ENCODE peak calls at places on chromosomes 2 and 18, in ten cellular contexts. X is A172; N is activated naive CD4-positive, alpha-beta T cell treated with anti-CD3 and anti-CD28 coated beads, Interleukin-2, amount 10 ng/mL, durations not matched to agents 7 days and 5 days; A is activated effector memory CD4-positive, alpha-beta T cell treated with anti-CD3 and anti-CD28 coated beads, Interleukin-2, amount 50 U/mL, for 16 hours; F is foreskin fibroblast; G is amniotic stem cell; S is stimulated activated CD4-positive, alpha-beta T cell treated with anti-CD3 and anti-CD28 coated beads, Interleukin-4, amount 100 ng/mL, for 48 hours; U is T-helper 9 cell; W is T-helper 1 cell; C is GM12865. P is an unnamed sample.

GRCh38 chr2:168462543-168463045 is 6.5 kb downstream of the CERS6 start:
- DNase-seq in X (no peak), N (no peak), A (no peak), F (no peak), G (no peak), S (no peak), U (no peak), W (no peak), C (no peak), P (no peak)

GRCh38 chr2:72822794-72823193 is 3.0 kb downstream of the EXOC6B start:
- DNase-seq in X (no peak), N (no peak), A (no peak), F (no peak), G (no peak), S (no peak), U (no peak), W (no peak), C (no peak), P (no peak)

GRCh38 chr18:58755304-58756010 is 84.2 kb downstream of the MALT1 start:
- DNase-seq in X (no peak), N (peak), A (no peak), F (no peak), G (no peak), S (no peak), U (no peak), W (no peak), C (no peak), P (no peak)

GRCh38 chr2:240663791-240664190 is 18.9 kb downstream of the AQP12B start:
- DNase-seq in X (no peak), N (no peak), A (no peak), F (no peak), G (no peak), S (no peak), U (no peak), W (no peak), C (no peak), P (no peak)

GRCh38 chr18:29652797-29653196 is 1389.7 kb downstream of the DSC3 start:
- DNase-seq in X (no peak), N (no peak), A (no peak), F (no peak), G (no peak), S (no peak), U (no peak), W (no peak), C (no peak), P (no peak)

GRCh38 chr18:5466256-5466655 is 77.5 kb downstream of the EPB41L3 start:
- DNase-seq in X (no peak), N (no peak), A (no peak), F (no peak), G (no peak), S (no peak), U (no peak), W (no peak), C (no peak), P (no peak)

GRCh38 chr2:36352711-36353110 is 2.9 kb upstream of the CRIM1 start:
- DNase-seq in X (no peak), N (no peak), A (no peak), F (peak), G (no peak), S (no peak), U (no peak), W (no peak), C (no peak), P (no peak)

GRCh38 chr2:173676647-173677046 is 288.5 kb downstream of the SP3 start:
- DNase-seq in X (peak), N (no peak), A (no peak), F (no peak), G (no peak), S (no peak), U (no peak), W (no peak), C (no peak), P (no peak)

GRCh38 chr2:22189893-22190292 is 1066.1 kb downstream of the TDRD15 start:
- DNase-seq in X (no peak), N (no peak), A (no peak), F (no peak), G (no peak), S (no peak), U (no peak), W (no peak), C (no peak), P (no peak)

GRCh38 chr2:128436498-128437180 is 118.0 kb upstream of the HS6ST1 start:
- DNase-seq in X (no peak), N (no peak), A (peak), F (no peak), G (no peak), S (no peak), U (no peak), W (no peak), C (no peak), P (no peak)

GRCh38 chr2:180413331-180413730 is 406.2 kb upstream of the CWC22 start:
- DNase-seq in X (no peak), N (no peak), A (no peak), F (no peak), G (no peak), S (no peak), U (no peak), W (no peak), C (no peak), P (no peak)

GRCh38 chr2:70069049-70069448 is 18.2 kb upstream of the PCBP1 start:
- DNase-seq in X (no peak), N (peak), A (peak), F (no peak), G (no peak), S (peak), U (peak), W (peak), C (peak), P (peak)

GRCh38 chr2:65999103-65999502 is 435.8 kb upstream of the MEIS1 start:
- DNase-seq in X (no peak), N (no peak), A (no peak), F (no peak), G (no peak), S (no peak), U (no peak), W (no peak), C (no peak), P (no peak)

GRCh38 chr2:148888003-148888501 is 13.0 kb downstream of the KIF5C start:
- DNase-seq in X (no peak), N (peak), A (no peak), F (no peak), G (no peak), S (no peak), U (no peak), W (no peak), C (no peak), P (no peak)

GRCh38 chr2:127859712-127860085 is 1.7 kb upstream of the POLR2D start:
- DNase-seq in X (no peak), N (peak), A (peak), F (no peak), G (no peak), S (peak), U (peak), W (peak), C (peak), P (peak)

GRCh38 chr2:220394433-220394832 is 767.0 kb downstream of the SLC4A3 start:
- DNase-seq in X (peak), N (no peak), A (no peak), F (peak), G (no peak), S (no peak), U (no peak), W (no peak), C (no peak), P (no peak)

GRCh38 chr18:28802546-28802945 is 625.6 kb upstream of the CDH2 start:
- DNase-seq in X (peak), N (no peak), A (no peak), F (peak), G (no peak), S (no peak), U (no peak), W (no peak), C (no peak), P (no peak)

GRCh38 chr18:24369420-24369819 is 28.2 kb downstream of the OSBPL1A start:
- DNase-seq in X (no peak), N (no peak), A (no peak), F (peak), G (no peak), S (peak), U (no peak), W (no peak), C (no peak), P (no peak)

GRCh38 chr2:176398783-176399182 is 129.5 kb downstream of the MTX2 start:
- DNase-seq in X (peak), N (no peak), A (no peak), F (peak), G (no peak), S (no peak), U (no peak), W (no peak), C (no peak), P (no peak)

GRCh38 chr2:1663621-1664020 is 80.7 kb downstream of the PXDN start:
- DNase-seq in X (no peak), N (no peak), A (no peak), F (no peak), G (no peak), S (no peak), U (no peak), W (no peak), C (no peak), P (no peak)

GRCh38 chr2:184336688-184337087 is 261.6 kb upstream of the ZNF804A start:
- DNase-seq in X (peak), N (no peak), A (no peak), F (no peak), G (no peak), S (no peak), U (no peak), W (no peak), C (no peak), P (no peak)

GRCh38 chr2:225691711-225692110 is 292.2 kb downstream of the NYAP2 start:
- DNase-seq in X (no peak), N (no peak), A (no peak), F (no peak), G (no peak), S (no peak), U (no peak), W (no peak), C (no peak), P (no peak)

GRCh38 chr2:14255135-14255820 is 377.2 kb upstream of the LRATD1 start:
- DNase-seq in X (peak), N (no peak), A (no peak), F (no peak), G (no peak), S (no peak), U (no peak), W (no peak), C (no peak), P (no peak)

GRCh38 chr2:70871398-70872211 is 36.0 kb upstream of the CD207 start:
- DNase-seq in X (peak), N (peak), A (peak), F (peak), G (peak), S (peak), U (peak), W (peak), C (peak), P (peak)

GRCh38 chr2:165610591-165611029 is 141.1 kb downstream of the CSRNP3 start:
- DNase-seq in X (no peak), N (no peak), A (no peak), F (no peak), G (no peak), S (no peak), U (no peak), W (no peak), C (no peak), P (no peak)

GRCh38 chr18:73901589-73901988 is 246.0 kb downstream of the FBXO15 start:
- DNase-seq in X (no peak), N (no peak), A (no peak), F (no peak), G (no peak), S (no peak), U (no peak), W (no peak), C (no peak), P (no peak)

GRCh38 chr2:178452870-178453269 is 1.7 kb downstream of the PJVK start:
- DNase-seq in X (no peak), N (no peak), A (no peak), F (no peak), G (no peak), S (no peak), U (no peak), W (no peak), C (no peak), P (no peak)

GRCh38 chr2:42138163-42139016 is 30.8 kb upstream of the EML4 start:
- DNase-seq in X (peak), N (no peak), A (no peak), F (peak), G (peak), S (no peak), U (no peak), W (no peak), C (no peak), P (no peak)

GRCh38 chr2:223036756-223037432 is 15.1 kb upstream of the KCNE4 start:
- DNase-seq in X (no peak), N (no peak), A (no peak), F (no peak), G (no peak), S (no peak), U (no peak), W (no peak), C (no peak), P (no peak)

GRCh38 chr2:40700211-40700954 is 248.5 kb upstream of the SLC8A1 start:
- DNase-seq in X (no peak), N (no peak), A (no peak), F (no peak), G (no peak), S (no peak), U (no peak), W (no peak), C (no peak), P (no peak)